ENCODE peak calls at places on chromosomes 3 and 15, in seven cellular contexts. One of them, this sample, is unnamed.

GRCh38 chr3:52313774-52314188 is 2.3 kb upstream of the DNAH1 start:
- DNase-seq in cardiac fibroblast: peak
- DNase-seq in kidney epithelial cell: no peak
- DNase-seq in nephron progenitor cell: no peak
- DNase-seq in ovary: no peak
- DNase-seq in AG10803: peak
- DNase-seq in psoas muscle: no peak
- DNase-seq in this sample: no peak

GRCh38 chr3:148450819-148451218 is 246.9 kb upstream of the AGTR1 start:
- DNase-seq in cardiac fibroblast: no peak
- DNase-seq in kidney epithelial cell: no peak
- DNase-seq in nephron progenitor cell: peak
- DNase-seq in ovary: no peak
- DNase-seq in AG10803: no peak
- DNase-seq in psoas muscle: no peak
- DNase-seq in this sample: no peak

GRCh38 chr3:164467027-164467426 is 611.3 kb downstream of the SI start:
- DNase-seq in cardiac fibroblast: no peak
- DNase-seq in kidney epithelial cell: no peak
- DNase-seq in nephron progenitor cell: no peak
- DNase-seq in ovary: no peak
- DNase-seq in AG10803: no peak
- DNase-seq in psoas muscle: no peak
- DNase-seq in this sample: no peak

GRCh38 chr3:188220097-188220788 is 66.3 kb downstream of the LPP start:
- DNase-seq in cardiac fibroblast: peak
- DNase-seq in kidney epithelial cell: no peak
- DNase-seq in nephron progenitor cell: no peak
- DNase-seq in ovary: no peak
- DNase-seq in AG10803: no peak
- DNase-seq in psoas muscle: no peak
- DNase-seq in this sample: no peak

GRCh38 chr15:90071220-90071807 is 31.0 kb downstream of the IDH2 start:
- DNase-seq in cardiac fibroblast: peak
- DNase-seq in kidney epithelial cell: no peak
- DNase-seq in nephron progenitor cell: peak
- DNase-seq in ovary: peak
- DNase-seq in AG10803: peak
- DNase-seq in psoas muscle: peak
- DNase-seq in this sample: peak

GRCh38 chr15:99447497-99448371 is 118.0 kb upstream of the MEF2A start:
- DNase-seq in cardiac fibroblast: no peak
- DNase-seq in kidney epithelial cell: no peak
- DNase-seq in nephron progenitor cell: peak
- DNase-seq in ovary: peak
- DNase-seq in AG10803: no peak
- DNase-seq in psoas muscle: no peak
- DNase-seq in this sample: no peak

GRCh38 chr3:20396335-20396734 is 210.3 kb upstream of the SGO1 start:
- DNase-seq in cardiac fibroblast: no peak
- DNase-seq in kidney epithelial cell: no peak
- DNase-seq in nephron progenitor cell: no peak
- DNase-seq in ovary: no peak
- DNase-seq in AG10803: no peak
- DNase-seq in psoas muscle: no peak
- DNase-seq in this sample: no peak

GRCh38 chr15:67133738-67134576 is 68.6 kb downstream of the SMAD3 start:
- DNase-seq in cardiac fibroblast: peak
- DNase-seq in kidney epithelial cell: peak
- DNase-seq in nephron progenitor cell: peak
- DNase-seq in ovary: no peak
- DNase-seq in AG10803: no peak
- DNase-seq in psoas muscle: no peak
- DNase-seq in this sample: no peak

GRCh38 chr15:93451265-93451664 is 362.3 kb upstream of the RGMA start:
- DNase-seq in cardiac fibroblast: no peak
- DNase-seq in kidney epithelial cell: no peak
- DNase-seq in nephron progenitor cell: no peak
- DNase-seq in ovary: no peak
- DNase-seq in AG10803: no peak
- DNase-seq in psoas muscle: peak
- DNase-seq in this sample: no peak

DNA sequence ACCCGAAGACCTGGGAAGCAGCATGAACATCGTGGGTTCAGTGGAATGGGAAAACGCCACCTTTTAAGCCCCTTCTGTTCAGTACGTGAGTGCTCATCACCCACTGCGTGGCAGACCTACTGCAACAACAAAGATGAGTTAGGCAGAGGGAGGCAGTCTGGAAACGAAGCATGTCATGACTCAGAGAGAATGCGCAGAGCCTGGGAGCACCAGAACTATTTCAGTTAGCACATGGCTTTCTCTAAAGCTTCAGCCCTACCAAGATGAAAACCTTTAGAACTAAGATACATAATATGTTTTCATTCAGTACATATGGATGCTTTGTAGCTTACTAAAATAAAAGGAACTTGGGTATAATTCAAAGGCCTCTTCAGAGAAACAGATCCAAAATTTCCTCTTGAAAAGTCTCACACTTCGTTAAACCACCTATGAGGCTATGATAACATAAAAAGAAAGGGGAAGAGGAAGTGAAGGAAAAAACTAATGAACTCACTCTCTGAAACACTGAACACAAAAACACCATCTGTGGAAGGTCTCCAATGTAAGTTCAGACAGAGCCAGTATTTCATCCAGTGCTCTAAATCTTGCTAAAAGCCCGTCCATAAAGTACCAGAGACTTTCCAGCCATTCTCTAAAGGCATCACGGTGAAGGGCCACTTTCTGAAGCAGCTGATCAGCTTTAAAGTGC is 140.1 kb downstream of the OCA2 start:
- DNase-seq in cardiac fibroblast: no peak
- DNase-seq in kidney epithelial cell: no peak
- DNase-seq in nephron progenitor cell: no peak
- DNase-seq in ovary: no peak
- DNase-seq in AG10803: no peak
- DNase-seq in psoas muscle: no peak
- DNase-seq in this sample: no peak
- TF ChIP-seq CTCF in cardiac fibroblast: no peak
- TF ChIP-seq CTCF in kidney epithelial cell: no peak
- TF ChIP-seq CTCF in nephron progenitor cell: no peak
- TF ChIP-seq CTCF in ovary: no peak
- TF ChIP-seq CTCF in AG10803: no peak
- TF ChIP-seq CTCF in psoas muscle: no peak
- TF ChIP-seq CTCF in this sample: no peak

GRCh38 chr3:115099115-115099884 is 47.8 kb downstream of the ZBTB20 start:
- DNase-seq in cardiac fibroblast: peak
- DNase-seq in kidney epithelial cell: no peak
- DNase-seq in nephron progenitor cell: no peak
- DNase-seq in ovary: no peak
- DNase-seq in AG10803: no peak
- DNase-seq in psoas muscle: no peak
- DNase-seq in this sample: no peak

GRCh38 chr3:115100806-115101205 is 46.3 kb downstream of the ZBTB20 start:
- DNase-seq in cardiac fibroblast: no peak
- DNase-seq in kidney epithelial cell: no peak
- DNase-seq in nephron progenitor cell: no peak
- DNase-seq in ovary: no peak
- DNase-seq in AG10803: no peak
- DNase-seq in psoas muscle: no peak
- DNase-seq in this sample: no peak

GRCh38 chr3:115098354-115099073 is 48.6 kb downstream of the ZBTB20 start:
- DNase-seq in cardiac fibroblast: no peak
- DNase-seq in kidney epithelial cell: no peak
- DNase-seq in nephron progenitor cell: no peak
- DNase-seq in ovary: no peak
- DNase-seq in AG10803: no peak
- DNase-seq in psoas muscle: no peak
- DNase-seq in this sample: no peak

GRCh38 chr3:115095236-115095635 is 51.9 kb downstream of the ZBTB20 start:
- DNase-seq in cardiac fibroblast: no peak
- DNase-seq in kidney epithelial cell: no peak
- DNase-seq in nephron progenitor cell: no peak
- DNase-seq in ovary: no peak
- DNase-seq in AG10803: no peak
- DNase-seq in psoas muscle: no peak
- DNase-seq in this sample: no peak

DNA sequence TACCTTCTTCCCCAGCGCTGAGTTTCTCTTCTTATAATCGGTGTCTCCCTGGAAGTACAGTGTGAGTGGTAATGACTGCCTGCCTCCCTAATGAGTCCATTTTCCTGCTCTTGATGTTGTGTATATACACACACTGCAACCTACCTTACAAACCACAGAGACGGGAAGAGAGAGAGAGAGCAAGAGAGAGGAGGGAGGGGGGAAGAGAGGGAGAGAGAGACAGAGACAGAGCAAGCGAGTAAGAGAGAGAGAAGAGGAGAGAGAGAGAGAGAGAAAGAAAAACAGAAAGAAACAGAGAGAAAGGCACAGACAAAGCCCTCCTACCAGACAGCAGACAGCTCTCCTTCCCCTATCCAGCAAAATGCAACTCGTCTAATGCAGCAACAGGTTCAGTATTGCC is 46.9 kb downstream of the ZBTB20 start:
- DNase-seq in cardiac fibroblast: peak
- DNase-seq in kidney epithelial cell: peak
- DNase-seq in nephron progenitor cell: no peak
- DNase-seq in ovary: peak
- DNase-seq in AG10803: peak
- DNase-seq in psoas muscle: no peak
- DNase-seq in this sample: no peak
- TF ChIP-seq CTCF in cardiac fibroblast: no peak
- TF ChIP-seq CTCF in kidney epithelial cell: no peak
- TF ChIP-seq CTCF in nephron progenitor cell: no peak
- TF ChIP-seq CTCF in ovary: no peak
- TF ChIP-seq CTCF in AG10803: no peak
- TF ChIP-seq CTCF in psoas muscle: no peak
- TF ChIP-seq CTCF in this sample: no peak

GRCh38 chr3:45437388-45437787 is 49.0 kb downstream of the LARS2 start:
- DNase-seq in cardiac fibroblast: peak
- DNase-seq in kidney epithelial cell: no peak
- DNase-seq in nephron progenitor cell: no peak
- DNase-seq in ovary: no peak
- DNase-seq in AG10803: peak
- DNase-seq in psoas muscle: no peak
- DNase-seq in this sample: no peak
- TF ChIP-seq CTCF in cardiac fibroblast: no peak
- TF ChIP-seq CTCF in kidney epithelial cell: no peak
- TF ChIP-seq CTCF in nephron progenitor cell: no peak
- TF ChIP-seq CTCF in ovary: no peak
- TF ChIP-seq CTCF in AG10803: no peak
- TF ChIP-seq CTCF in psoas muscle: no peak
- TF ChIP-seq CTCF in this sample: no peak

GRCh38 chr3:55877703-55878102 is 390.6 kb upstream of the WNT5A start:
- DNase-seq in cardiac fibroblast: no peak
- DNase-seq in kidney epithelial cell: no peak
- DNase-seq in nephron progenitor cell: no peak
- DNase-seq in ovary: no peak
- DNase-seq in AG10803: no peak
- DNase-seq in psoas muscle: no peak
- DNase-seq in this sample: no peak
- TF ChIP-seq CTCF in cardiac fibroblast: no peak
- TF ChIP-seq CTCF in kidney epithelial cell: no peak
- TF ChIP-seq CTCF in nephron progenitor cell: no peak
- TF ChIP-seq CTCF in ovary: no peak
- TF ChIP-seq CTCF in AG10803: no peak
- TF ChIP-seq CTCF in psoas muscle: no peak
- TF ChIP-seq CTCF in this sample: peak

GRCh38 chr3:49786357-49787181 is at the start of gene IP6K1:
- DNase-seq in cardiac fibroblast: peak
- DNase-seq in kidney epithelial cell: peak
- DNase-seq in nephron progenitor cell: peak
- DNase-seq in ovary: peak
- DNase-seq in AG10803: peak
- DNase-seq in psoas muscle: peak
- DNase-seq in this sample: peak
- TF ChIP-seq CTCF in cardiac fibroblast: no peak
- TF ChIP-seq CTCF in kidney epithelial cell: no peak
- TF ChIP-seq CTCF in nephron progenitor cell: no peak
- TF ChIP-seq CTCF in ovary: peak
- TF ChIP-seq CTCF in AG10803: no peak
- TF ChIP-seq CTCF in psoas muscle: no peak
- TF ChIP-seq CTCF in this sample: no peak

GRCh38 chr15:101017041-101017754 is 98.0 kb downstream of the LRRK1 start:
- DNase-seq in cardiac fibroblast: peak
- DNase-seq in kidney epithelial cell: no peak
- DNase-seq in nephron progenitor cell: no peak
- DNase-seq in ovary: no peak
- DNase-seq in AG10803: no peak
- DNase-seq in psoas muscle: no peak
- DNase-seq in this sample: no peak
- TF ChIP-seq CTCF in cardiac fibroblast: peak
- TF ChIP-seq CTCF in kidney epithelial cell: no peak
- TF ChIP-seq CTCF in nephron progenitor cell: no peak
- TF ChIP-seq CTCF in ovary: no peak
- TF ChIP-seq CTCF in AG10803: no peak
- TF ChIP-seq CTCF in psoas muscle: no peak
- TF ChIP-seq CTCF in this sample: peak

GRCh38 chr15:35442734-35443133 is 103.2 kb downstream of the DPH6 start:
- DNase-seq in cardiac fibroblast: peak
- DNase-seq in kidney epithelial cell: no peak
- DNase-seq in nephron progenitor cell: no peak
- DNase-seq in ovary: no peak
- DNase-seq in AG10803: peak
- DNase-seq in psoas muscle: no peak
- DNase-seq in this sample: no peak

GRCh38 chr15:35440265-35440664 is 105.7 kb downstream of the DPH6 start:
- DNase-seq in cardiac fibroblast: no peak
- DNase-seq in kidney epithelial cell: no peak
- DNase-seq in nephron progenitor cell: no peak
- DNase-seq in ovary: no peak
- DNase-seq in AG10803: no peak
- DNase-seq in psoas muscle: no peak
- DNase-seq in this sample: no peak

GRCh38 chr15:35436422-35436821 is 109.5 kb downstream of the DPH6 start:
- DNase-seq in cardiac fibroblast: no peak
- DNase-seq in kidney epithelial cell: no peak
- DNase-seq in nephron progenitor cell: no peak
- DNase-seq in ovary: no peak
- DNase-seq in AG10803: no peak
- DNase-seq in psoas muscle: no peak
- DNase-seq in this sample: no peak

GRCh38 chr15:35439291-35439690 is 106.7 kb downstream of the DPH6 start:
- DNase-seq in cardiac fibroblast: peak
- DNase-seq in kidney epithelial cell: no peak
- DNase-seq in nephron progenitor cell: no peak
- DNase-seq in ovary: no peak
- DNase-seq in AG10803: peak
- DNase-seq in psoas muscle: no peak
- DNase-seq in this sample: no peak

GRCh38 chr15:35437157-35437556 is 108.8 kb downstream of the DPH6 start:
- DNase-seq in cardiac fibroblast: peak
- DNase-seq in kidney epithelial cell: no peak
- DNase-seq in nephron progenitor cell: no peak
- DNase-seq in ovary: no peak
- DNase-seq in AG10803: peak
- DNase-seq in psoas muscle: no peak
- DNase-seq in this sample: no peak
- TF ChIP-seq CTCF in cardiac fibroblast: peak
- TF ChIP-seq CTCF in kidney epithelial cell: no peak
- TF ChIP-seq CTCF in nephron progenitor cell: no peak
- TF ChIP-seq CTCF in ovary: no peak
- TF ChIP-seq CTCF in AG10803: peak
- TF ChIP-seq CTCF in psoas muscle: no peak
- TF ChIP-seq CTCF in this sample: no peak

GRCh38 chr3:80606073-80606472 is 838.3 kb upstream of the ROBO1 start:
- DNase-seq in cardiac fibroblast: no peak
- DNase-seq in kidney epithelial cell: no peak
- DNase-seq in nephron progenitor cell: no peak
- DNase-seq in ovary: no peak
- DNase-seq in AG10803: no peak
- DNase-seq in psoas muscle: no peak
- DNase-seq in this sample: no peak
- TF ChIP-seq CTCF in cardiac fibroblast: no peak
- TF ChIP-seq CTCF in kidney epithelial cell: no peak
- TF ChIP-seq CTCF in nephron progenitor cell: no peak
- TF ChIP-seq CTCF in ovary: no peak
- TF ChIP-seq CTCF in AG10803: no peak
- TF ChIP-seq CTCF in psoas muscle: no peak
- TF ChIP-seq CTCF in this sample: peak